ENCODE peak calls at places on chromosomes 3 and 15, in nine cellular contexts. U is prostate gland; O is naive thymus-derived CD4-positive, alpha-beta T cell; K is stomach; Z is esophagus squamous epithelium; X is upper lobe of right lung; I is psoas muscle; L is AG04450; A is pancreas. C is an unnamed sample.

GRCh38 chr3:36397856-36398255 is 17.6 kb downstream of the STAC start:
- DNase-seq in U (no peak), O (no peak), K (no peak), Z (no peak), X (no peak), I (no peak), L (no peak), A (no peak), C (no peak)

GRCh38 chr3:82891028-82891427 is 1129.6 kb upstream of the GBE1 start:
- DNase-seq in U (no peak), O (no peak), K (no peak), Z (no peak), X (no peak), I (no peak), L (no peak), A (no peak), C (no peak)

GRCh38 chr3:115062412-115062956 is 84.6 kb downstream of the ZBTB20 start:
- DNase-seq in U (no peak), O (no peak), K (no peak), Z (no peak), X (no peak), I (no peak), L (no peak), A (no peak), C (no peak)

GRCh38 chr3:72279068-72279598 is 494.2 kb upstream of the PROK2 start:
- DNase-seq in U (peak; percentile 73), O (no peak), K (no peak), Z (no peak), X (no peak), I (no peak), L (no peak), A (no peak), C (no peak)

GRCh38 chr3:191139771-191140170 is 59.3 kb upstream of the OSTN start:
- DNase-seq in U (no peak), O (no peak), K (no peak), Z (no peak), X (no peak), I (no peak), L (no peak), A (no peak), C (no peak)

GRCh38 chr3:158768881-158769518 is 32.9 kb upstream of the MFSD1 start:
- DNase-seq in U (peak; percentile 56), O (no peak), K (no peak), Z (no peak), X (no peak), I (no peak), L (peak; percentile 92), A (no peak), C (peak; percentile 60)

GRCh38 chr3:78360849-78361248 is 1321.0 kb downstream of the ROBO2 start:
- DNase-seq in U (no peak), O (no peak), K (no peak), Z (no peak), X (no peak), I (no peak), L (no peak), A (no peak), C (no peak)

GRCh38 chr15:84657748-84658079 is 285 bp downstream of the NMB start:
- DNase-seq in U (no peak), O (no peak), K (no peak), Z (no peak), X (no peak), I (no peak), L (no peak), A (no peak), C (no peak)

GRCh38 chr3:178485756-178486155 is 50.5 kb upstream of the KCNMB2 start:
- DNase-seq in U (no peak), O (no peak), K (no peak), Z (no peak), X (no peak), I (no peak), L (no peak), A (no peak), C (no peak)

GRCh38 chr15:26866298-26867198 is at the start of gene GABRA5:
- DNase-seq in U (no peak), O (no peak), K (no peak), Z (no peak), X (no peak), I (no peak), L (no peak), A (peak; percentile 22), C (peak; percentile 27)

DNA sequence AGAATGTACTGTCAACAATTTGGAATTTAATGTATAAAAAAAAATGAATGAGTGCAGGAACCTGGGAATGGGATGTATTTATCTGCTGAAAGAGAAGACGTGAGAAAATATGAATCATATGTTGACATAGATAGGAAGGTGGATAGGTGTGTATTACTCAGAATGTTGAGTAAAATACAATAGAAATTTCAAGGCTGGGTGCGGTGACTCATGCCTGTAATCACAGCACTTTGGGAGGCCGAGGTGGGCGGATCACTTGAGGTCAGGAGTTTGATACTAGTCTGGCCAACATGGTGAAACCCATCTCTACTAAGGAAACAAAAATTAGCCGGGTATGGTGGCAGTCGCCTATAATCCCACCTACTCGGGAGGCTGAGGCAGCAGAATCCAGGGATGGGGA is 202.8 kb downstream of the CADM2 start:
- DNase-seq in U (no peak), O (no peak), K (no peak), Z (no peak), X (no peak), I (no peak), L (no peak), A (no peak), C (peak; percentile 85)
- H3K27ac ChIP-seq in U (no peak overlapping the region), O (no peak overlapping the region), K (no peak overlapping the region), Z (peak overlapping the region; percentile 51), X (no peak overlapping the region), I (no peak overlapping the region), L (no peak overlapping the region), A (no peak overlapping the region), C (peak overlapping the region; percentile 55)

DNA sequence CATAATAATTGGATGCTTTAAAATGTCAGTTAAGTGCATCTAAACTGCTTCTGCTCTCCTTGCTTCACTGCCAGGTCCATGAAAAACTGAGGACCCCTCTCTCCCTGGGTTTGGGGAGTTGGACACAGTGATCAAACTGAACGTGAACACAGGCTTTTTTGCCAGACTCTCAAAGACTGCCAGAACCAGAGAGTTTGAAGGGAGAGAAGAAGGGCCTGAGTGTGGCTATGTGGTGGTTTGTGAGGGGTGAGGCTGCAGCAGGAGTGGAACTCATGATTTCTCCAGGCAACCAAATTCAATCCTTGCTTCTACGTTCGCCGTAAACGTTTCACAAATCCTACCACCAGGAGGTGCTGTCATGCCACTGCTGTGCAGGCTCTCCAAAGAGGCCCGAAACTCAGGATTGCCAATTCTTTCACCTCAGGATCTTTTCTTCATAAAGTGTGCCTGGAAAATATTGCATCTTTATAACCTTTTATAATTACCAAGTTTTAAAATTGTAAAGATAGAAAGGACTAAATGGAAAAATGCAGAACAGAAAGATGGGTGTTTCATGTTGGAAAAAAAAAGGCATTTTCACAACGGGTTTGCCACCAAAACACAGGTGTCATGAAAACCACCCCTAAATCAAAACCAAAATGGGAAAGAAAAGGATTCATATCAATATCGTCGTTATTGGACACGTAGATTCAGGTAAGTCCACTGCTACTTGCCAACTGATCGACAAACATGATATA is 19.7 kb downstream of the TM4SF4 start:
- DNase-seq in U (peak; percentile 38), O (no peak), K (peak; percentile 77), Z (no peak), X (peak; percentile 73), I (peak; percentile 43), L (no peak), A (peak; percentile 71), C (no peak)
- H3K27ac ChIP-seq in U (no peak overlapping the region), O (no peak overlapping the region), K (no peak overlapping the region), Z (no peak overlapping the region), X (no peak overlapping the region), I (no peak overlapping the region), L (no peak overlapping the region), A (no peak overlapping the region), C (no peak overlapping the region)

DNA sequence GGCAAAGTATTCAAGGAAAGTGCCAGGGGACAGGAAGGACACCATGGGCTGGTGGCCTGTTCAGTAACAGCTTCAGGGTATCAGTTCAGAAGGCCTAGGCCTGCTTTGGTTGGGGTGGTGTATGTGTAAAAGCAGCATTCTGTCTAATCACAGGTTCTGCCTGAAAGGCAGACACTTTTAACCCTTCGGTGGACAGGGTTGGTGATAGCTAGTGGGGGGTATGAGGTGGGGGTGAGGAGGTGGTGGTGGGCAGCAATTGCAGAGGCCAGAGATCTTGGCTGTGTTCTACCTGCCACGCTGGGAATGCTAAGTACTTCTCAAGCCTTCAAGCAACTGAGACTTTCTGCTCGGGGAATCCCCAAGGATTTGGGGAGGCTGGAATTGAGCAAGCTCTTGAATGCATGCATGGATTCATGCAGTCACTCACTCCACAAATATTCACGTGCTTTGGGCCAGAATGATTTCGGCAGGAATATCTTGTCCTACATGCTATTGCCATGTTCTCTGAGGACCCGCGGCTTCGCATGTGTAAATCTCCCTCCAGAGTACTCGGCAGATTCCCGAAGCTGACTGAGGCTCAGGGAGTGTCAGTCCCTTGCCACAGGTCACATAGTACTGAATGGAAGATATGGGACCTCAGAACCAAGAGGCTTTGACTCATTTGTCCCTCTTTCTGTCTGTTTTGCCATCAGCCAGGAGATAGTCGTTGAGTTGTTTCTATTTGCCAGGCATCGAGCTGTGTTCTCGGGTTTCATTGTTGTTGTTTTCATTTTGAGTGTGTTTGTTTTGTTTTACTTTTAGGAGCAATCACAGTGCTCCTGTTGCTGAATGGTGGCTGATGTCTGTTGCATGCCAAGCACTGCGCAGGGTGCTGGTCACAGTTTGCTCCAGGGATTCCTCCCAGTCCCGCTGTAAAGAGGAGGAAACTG is 65.5 kb downstream of the SMAD3 start:
- DNase-seq in U (no peak), O (no peak), K (no peak), Z (no peak), X (no peak), I (peak; percentile 45), L (no peak), A (no peak), C (peak; percentile 77)
- H3K27ac ChIP-seq in U (peak overlapping the region; percentile 22), O (no peak overlapping the region), K (no peak overlapping the region), Z (peak overlapping the region; percentile 46), X (no peak overlapping the region), I (peak overlapping the region; percentile 97), L (peak overlapping the region; percentile 57), A (no peak overlapping the region), C (peak overlapping the region; percentile 48)

GRCh38 chr3:42654331-42655201 is 1.1 kb downstream of the ZBTB47 start:
- DNase-seq in U (no peak), O (no peak), K (peak; percentile 42), Z (no peak), X (peak; percentile 82), I (peak; percentile 77), L (no peak), A (peak; percentile 66), C (no peak)

GRCh38 chr3:42652611-42653302 is 740 bp upstream of the ZBTB47 start:
- DNase-seq in U (no peak), O (no peak), K (peak; percentile 81), Z (no peak), X (peak; percentile 74), I (peak; percentile 56), L (peak; percentile 34), A (peak; percentile 68), C (peak; percentile 80)

GRCh38 chr3:42652251-42652610 is 1.3 kb upstream of the ZBTB47 start:
- DNase-seq in U (no peak), O (no peak), K (no peak), Z (no peak), X (no peak), I (no peak), L (no peak), A (no peak), C (no peak)

GRCh38 chr3:42653560-42654330 is at the start of gene ZBTB47:
- DNase-seq in U (no peak), O (no peak), K (peak; percentile 61), Z (no peak), X (peak; percentile 88), I (peak; percentile 79), L (no peak), A (peak; percentile 51), C (no peak)

DNA sequence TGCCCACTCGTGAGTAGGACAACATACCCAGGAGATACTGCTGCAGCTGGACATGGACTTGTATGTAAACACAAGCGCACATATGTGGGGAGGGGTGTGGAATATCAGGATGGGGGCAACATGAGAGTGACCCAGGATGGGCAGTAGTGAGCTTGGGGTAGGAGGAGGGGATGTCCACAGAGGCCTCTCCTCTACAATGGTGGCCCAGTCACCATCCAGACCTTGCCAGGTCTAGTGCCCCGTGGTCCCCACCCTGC is 266 bp upstream of the ZBTB47 start:
- DNase-seq in U (no peak), O (no peak), K (no peak), Z (no peak), X (no peak), I (no peak), L (no peak), A (no peak), C (no peak)
- H3K27ac ChIP-seq in U (peak overlapping the region; percentile 90), O (no peak overlapping the region), K (peak overlapping the region; percentile 91), Z (peak overlapping the region; percentile 94), X (peak overlapping the region; percentile 83), I (peak overlapping the region; percentile 98), L (peak overlapping the region; percentile 82), A (peak overlapping the region; percentile 51), C (no peak overlapping the region)